ENCODE peak calls at places on chromosome 11, in six cellular contexts. O, G, D, T, Z and V are unnamed samples.

GRCh38 chr11:47215366-47215925 is 672 bp downstream of the DDB2 start:
- DNase-seq in O (no peak), G (no peak), D (no peak), T (no peak), Z (no peak), V (no peak)

GRCh38 chr11:57885298-57886035 is 123.9 kb downstream of the CTNND1 start:
- DNase-seq in O (peak), G (no peak), D (peak), T (no peak), Z (no peak), V (peak)

GRCh38 chr11:74570266-74571061 is 21.9 kb upstream of the POLD3 start:
- DNase-seq in O (peak), G (peak), D (peak), T (no peak), Z (no peak), V (peak)

GRCh38 chr11:60929774-60930173 is 5.5 kb downstream of the TMEM132A start:
- DNase-seq in O (no peak), G (peak), D (no peak), T (no peak), Z (no peak), V (no peak)

GRCh38 chr11:21514298-21514697 is 678.6 kb upstream of the ANO5 start:
- DNase-seq in O (no peak), G (no peak), D (no peak), T (no peak), Z (no peak), V (peak)

GRCh38 chr11:1224491-1225385 is 1.9 kb downstream of the MUC5B start:
- DNase-seq in O (no peak), G (peak), D (no peak), T (peak), Z (no peak), V (no peak)

GRCh38 chr11:46278387-46279173 is 1.1 kb downstream of the CREB3L1 start:
- DNase-seq in O (peak), G (peak), D (peak), T (peak), Z (no peak), V (peak)

GRCh38 chr11:19713221-19714092 is 820 bp downstream of the NAV2 start:
- DNase-seq in O (peak), G (peak), D (no peak), T (peak), Z (no peak), V (no peak)

GRCh38 chr11:105489431-105489830 is 120.4 kb upstream of the GRIA4 start:
- DNase-seq in O (peak), G (no peak), D (peak), T (no peak), Z (no peak), V (no peak)

GRCh38 chr11:46391186-46391577 is 394 bp downstream of the CHRM4 start:
- DNase-seq in O (no peak), G (peak), D (no peak), T (no peak), Z (no peak), V (no peak)

DNA sequence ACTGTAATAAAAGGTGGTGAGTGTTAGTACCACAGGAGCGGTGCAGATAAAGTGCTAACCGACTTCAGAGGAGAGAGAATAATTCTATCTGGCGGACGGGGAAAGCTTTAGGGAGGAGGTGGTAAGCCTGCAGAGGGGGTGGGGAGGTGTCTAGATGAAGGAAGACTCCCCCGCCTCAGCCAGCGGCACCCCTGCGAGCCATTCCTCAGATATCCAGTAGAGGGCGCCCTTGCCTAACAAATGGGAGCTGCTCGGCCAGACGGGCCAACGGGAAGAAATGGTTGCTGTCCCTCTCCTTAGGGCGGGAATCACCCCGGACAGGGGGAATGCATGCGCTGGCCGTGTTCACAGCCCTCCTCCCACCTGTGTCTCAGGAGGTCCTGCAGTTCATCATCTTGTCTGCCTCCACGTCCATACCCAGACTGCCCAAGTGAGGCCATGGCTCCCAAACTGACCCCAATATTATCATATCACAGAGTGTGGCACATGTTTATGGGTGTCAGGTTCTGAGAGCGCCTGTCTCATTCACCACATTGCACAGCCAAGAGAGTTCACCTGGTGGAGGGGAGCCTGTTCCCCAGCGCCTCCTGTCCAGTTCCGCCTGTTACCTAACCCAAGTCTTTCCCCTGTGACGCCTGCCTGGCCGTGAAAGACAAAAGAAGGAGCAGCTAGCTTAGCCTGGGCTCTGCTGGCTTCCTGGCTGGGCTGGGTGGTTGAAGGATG is 85.5 kb downstream of the ST3GAL4 start:
- DNase-seq in O (peak), G (peak), D (peak), T (peak), Z (peak), V (peak)
- TF ChIP-seq CTCF in O (peak), G (peak), D (peak), T (peak), Z (peak), V (peak)

GRCh38 chr11:8688414-8689362 is 6.1 kb downstream of the RPL27A start:
- DNase-seq in O (peak), G (peak), D (peak), T (peak), Z (peak), V (peak)
- TF ChIP-seq CTCF in O (no peak), G (no peak), D (peak), T (no peak), Z (no peak), V (no peak)

DNA sequence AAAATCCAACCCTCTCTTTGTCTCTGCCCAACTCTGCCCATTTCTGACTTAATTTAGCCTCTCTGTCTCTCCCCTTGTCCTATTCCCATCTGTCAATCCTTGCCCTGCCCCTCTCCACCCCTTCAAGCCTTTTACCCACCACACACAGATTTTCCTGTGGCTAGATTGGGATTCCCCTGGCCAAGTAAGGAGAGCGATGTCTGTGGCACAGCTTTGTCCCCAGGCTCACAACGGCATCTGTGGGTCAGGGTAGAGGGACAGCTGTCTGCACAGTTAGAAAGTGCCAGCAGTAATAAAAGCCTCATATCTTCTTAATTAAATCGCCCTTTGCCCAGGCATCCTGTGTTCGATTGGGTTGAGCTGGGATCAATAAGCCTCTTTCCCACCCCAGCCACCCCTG is 1.3 kb upstream of the KCNC1 start:
- DNase-seq in O (no peak), G (no peak), D (no peak), T (peak), Z (no peak), V (no peak)
- TF ChIP-seq CTCF in O (no peak), G (no peak), D (no peak), T (no peak), Z (no peak), V (no peak)

GRCh38 chr11:103987631-103988594 is 48.5 kb upstream of the DDI1 start:
- DNase-seq in O (no peak), G (no peak), D (peak), T (no peak), Z (no peak), V (no peak)
- TF ChIP-seq CTCF in O (no peak), G (peak), D (no peak), T (no peak), Z (no peak), V (no peak)

DNA sequence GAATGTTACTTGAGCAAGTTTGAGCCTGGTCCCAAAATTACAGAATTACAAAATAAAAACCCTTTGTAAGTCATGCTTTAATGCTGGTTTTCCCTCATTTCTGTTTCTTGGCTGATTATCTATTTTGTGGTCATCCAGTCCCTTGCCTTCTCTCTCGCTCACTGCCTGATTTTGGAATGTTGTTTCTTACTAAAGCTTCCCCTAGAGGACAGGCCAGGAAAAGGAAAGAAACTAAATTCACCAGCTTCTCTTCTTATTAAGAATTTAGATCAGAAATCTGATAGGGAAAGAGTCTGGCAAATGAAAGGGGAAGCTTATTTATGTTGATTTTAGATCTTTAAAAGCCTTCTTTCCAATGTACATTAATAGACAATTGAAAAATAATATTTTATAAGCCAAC is 16.6 kb upstream of the BDNF start:
- DNase-seq in O (no peak), G (peak), D (peak), T (no peak), Z (no peak), V (no peak)
- TF ChIP-seq CTCF in O (no peak), G (peak), D (peak), T (no peak), Z (no peak), V (no peak)

DNA sequence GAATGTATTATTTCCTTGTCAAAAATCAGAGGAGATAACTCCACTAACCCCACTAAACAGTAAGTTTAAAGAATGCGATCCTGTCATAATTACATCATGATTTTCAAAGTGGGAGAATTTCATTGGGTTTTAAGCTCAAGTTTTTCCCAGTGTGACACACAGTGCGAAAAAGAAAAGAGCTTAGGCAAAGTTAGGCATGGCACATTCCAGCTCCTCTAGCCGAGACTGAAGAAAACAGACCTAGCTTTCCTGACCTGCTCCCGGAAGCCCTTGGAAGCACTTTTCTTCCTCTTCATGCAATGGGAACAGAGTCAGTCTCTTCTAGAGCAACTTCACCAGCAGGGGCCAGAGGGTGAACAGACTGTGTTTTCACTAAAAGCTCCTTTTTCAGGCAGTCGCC is 76.6 kb upstream of the AKIP1 start:
- DNase-seq in O (no peak), G (peak), D (peak), T (no peak), Z (no peak), V (no peak)
- TF ChIP-seq CTCF in O (no peak), G (no peak), D (no peak), T (no peak), Z (no peak), V (no peak)

GRCh38 chr11:134270250-134270714 is 5.9 kb upstream of the GLB1L3 start:
- DNase-seq in O (no peak), G (no peak), D (no peak), T (no peak), Z (no peak), V (no peak)
- TF ChIP-seq CTCF in O (peak), G (peak), D (peak), T (no peak), Z (peak), V (no peak)

GRCh38 chr11:17036666-17037658 is 22.7 kb upstream of the PLEKHA7 start:
- DNase-seq in O (no peak), G (no peak), D (no peak), T (no peak), Z (no peak), V (peak)
- TF ChIP-seq CTCF in O (no peak), G (no peak), D (peak), T (peak), Z (no peak), V (peak)

GRCh38 chr11:63745304-63746170 is 23.0 kb downstream of the ZFTA start:
- DNase-seq in O (no peak), G (no peak), D (peak), T (no peak), Z (no peak), V (no peak)
- TF ChIP-seq CTCF in O (peak), G (peak), D (peak), T (peak), Z (no peak), V (no peak)